ENCODE peak calls at places on chromosome 22, in six cellular contexts. One of them, this sample, is unnamed.

GRCh38 chr22:48495751-48496080 is 1332.0 kb downstream of the BRD1 start:
- DNase-seq in brain microvascular endothelial cell: no peak
- DNase-seq in A549: no peak
- DNase-seq in mesenchymal stem cell: no peak
- DNase-seq in ovary: no peak
- DNase-seq in kidney: no peak
- DNase-seq in this sample: no peak

GRCh38 chr22:16783930-16784354 is 41.3 kb downstream of the XKR3 start:
- DNase-seq in brain microvascular endothelial cell: no peak
- DNase-seq in A549: peak; percentile 17
- DNase-seq in ovary: no peak
- DNase-seq in kidney: no peak
- DNase-seq in mesenchymal stem cell: no peak
- DNase-seq in this sample: no peak

GRCh38 chr22:50010676-50011446 is 1.7 kb downstream of the IL17REL start:
- DNase-seq in mesenchymal stem cell: no peak
- DNase-seq in kidney: no peak
- DNase-seq in brain microvascular endothelial cell: no peak
- DNase-seq in A549: no peak
- DNase-seq in ovary: no peak
- DNase-seq in this sample: no peak

GRCh38 chr22:46803936-46804335 is 41.5 kb downstream of the TBC1D22A start:
- DNase-seq in kidney: peak; percentile 37
- DNase-seq in A549: no peak
- DNase-seq in brain microvascular endothelial cell: no peak
- DNase-seq in ovary: no peak
- DNase-seq in mesenchymal stem cell: no peak
- DNase-seq in this sample: no peak

GRCh38 chr22:17366830-17367229 is 2.4 kb upstream of the CECR2 start:
- DNase-seq in A549: peak; percentile 33
- DNase-seq in kidney: no peak
- DNase-seq in ovary: peak; percentile 10
- DNase-seq in brain microvascular endothelial cell: no peak
- DNase-seq in mesenchymal stem cell: no peak
- DNase-seq in this sample: no peak

GRCh38 chr22:17562906-17563870 is at the start of gene SLC25A18:
- DNase-seq in mesenchymal stem cell: peak; percentile 29
- DNase-seq in A549: no peak
- DNase-seq in ovary: peak; percentile 52
- DNase-seq in brain microvascular endothelial cell: no peak
- DNase-seq in kidney: peak; percentile 78
- DNase-seq in this sample: no peak

GRCh38 chr22:36323182-36323854 is 64.4 kb downstream of the MYH9 start:
- DNase-seq in ovary: no peak
- DNase-seq in mesenchymal stem cell: peak; percentile 71
- DNase-seq in A549: no peak
- DNase-seq in kidney: peak; percentile 92
- DNase-seq in brain microvascular endothelial cell: peak; percentile 33
- DNase-seq in this sample: no peak

GRCh38 chr22:36350751-36351594 is 36.8 kb downstream of the MYH9 start:
- DNase-seq in brain microvascular endothelial cell: no peak
- DNase-seq in ovary: peak; percentile 76
- DNase-seq in A549: peak; percentile 79
- DNase-seq in mesenchymal stem cell: peak; percentile 89
- DNase-seq in kidney: peak; percentile 81
- DNase-seq in this sample: no peak

GRCh38 chr22:29689872-29690213 is 30.0 kb upstream of the CABP7 start:
- DNase-seq in A549: peak; percentile 30
- DNase-seq in mesenchymal stem cell: peak; percentile 44
- DNase-seq in ovary: peak; percentile 39
- DNase-seq in brain microvascular endothelial cell: peak; percentile 22
- DNase-seq in kidney: no peak
- DNase-seq in this sample: no peak

GRCh38 chr22:37021710-37022482 is 2.4 kb downstream of the MPST start:
- DNase-seq in brain microvascular endothelial cell: no peak
- DNase-seq in ovary: no peak
- DNase-seq in A549: peak; percentile 55
- DNase-seq in kidney: peak; percentile 59
- DNase-seq in mesenchymal stem cell: peak; percentile 50
- DNase-seq in this sample: no peak

GRCh38 chr22:41833369-41834004 is 582 bp downstream of the SREBF2 start:
- DNase-seq in brain microvascular endothelial cell: no peak
- DNase-seq in ovary: peak; percentile 48
- DNase-seq in mesenchymal stem cell: peak; percentile 48
- DNase-seq in A549: peak; percentile 27
- DNase-seq in kidney: peak; percentile 86
- DNase-seq in this sample: no peak

GRCh38 chr22:49181431-49181830 is 646.2 kb downstream of the BRD1 start:
- DNase-seq in brain microvascular endothelial cell: no peak
- DNase-seq in ovary: no peak
- DNase-seq in A549: no peak
- DNase-seq in mesenchymal stem cell: no peak
- DNase-seq in kidney: no peak
- DNase-seq in this sample: no peak

GRCh38 chr22:47015589-47016178 is 253.2 kb downstream of the TBC1D22A start:
- DNase-seq in brain microvascular endothelial cell: no peak
- DNase-seq in kidney: no peak
- DNase-seq in mesenchymal stem cell: no peak
- DNase-seq in A549: no peak
- DNase-seq in ovary: no peak
- DNase-seq in this sample: no peak

GRCh38 chr22:30310881-30311771 is 15.6 kb downstream of the TBC1D10A start:
- DNase-seq in ovary: peak; percentile 88
- DNase-seq in kidney: peak; percentile 89
- DNase-seq in A549: no peak
- DNase-seq in mesenchymal stem cell: peak; percentile 58
- DNase-seq in brain microvascular endothelial cell: no peak
- DNase-seq in this sample: no peak

GRCh38 chr22:22771696-22772377 is 115.8 kb upstream of the IGLL5 start:
- DNase-seq in ovary: no peak
- DNase-seq in A549: no peak
- DNase-seq in kidney: peak; percentile 61
- DNase-seq in mesenchymal stem cell: no peak
- DNase-seq in brain microvascular endothelial cell: no peak
- DNase-seq in this sample: no peak
- H3K4me3 ChIP-seq in ovary: no peak overlapping the region
- H3K4me3 ChIP-seq in A549: no peak overlapping the region
- H3K4me3 ChIP-seq in kidney: no peak overlapping the region
- H3K4me3 ChIP-seq in mesenchymal stem cell: no peak overlapping the region
- H3K4me3 ChIP-seq in brain microvascular endothelial cell: no peak overlapping the region
- H3K4me3 ChIP-seq in this sample: no peak overlapping the region

GRCh38 chr22:19270873-19271272 is 20.6 kb downstream of the CLTCL1 start:
- DNase-seq in brain microvascular endothelial cell: no peak
- DNase-seq in mesenchymal stem cell: no peak
- DNase-seq in kidney: no peak
- DNase-seq in A549: no peak
- DNase-seq in ovary: no peak
- DNase-seq in this sample: no peak

GRCh38 chr22:19275513-19275912 is 16.0 kb downstream of the CLTCL1 start:
- DNase-seq in A549: no peak
- DNase-seq in brain microvascular endothelial cell: no peak
- DNase-seq in mesenchymal stem cell: no peak
- DNase-seq in kidney: no peak
- DNase-seq in ovary: no peak
- DNase-seq in this sample: no peak

GRCh38 chr22:19271856-19272535 is 19.5 kb downstream of the CLTCL1 start:
- DNase-seq in brain microvascular endothelial cell: peak; percentile 3
- DNase-seq in kidney: no peak
- DNase-seq in A549: peak; percentile 90
- DNase-seq in ovary: no peak
- DNase-seq in mesenchymal stem cell: peak; percentile 12
- DNase-seq in this sample: no peak

GRCh38 chr22:19275104-19275503 is 16.4 kb downstream of the CLTCL1 start:
- DNase-seq in ovary: no peak
- DNase-seq in brain microvascular endothelial cell: no peak
- DNase-seq in A549: no peak
- DNase-seq in kidney: no peak
- DNase-seq in mesenchymal stem cell: no peak
- DNase-seq in this sample: no peak

DNA sequence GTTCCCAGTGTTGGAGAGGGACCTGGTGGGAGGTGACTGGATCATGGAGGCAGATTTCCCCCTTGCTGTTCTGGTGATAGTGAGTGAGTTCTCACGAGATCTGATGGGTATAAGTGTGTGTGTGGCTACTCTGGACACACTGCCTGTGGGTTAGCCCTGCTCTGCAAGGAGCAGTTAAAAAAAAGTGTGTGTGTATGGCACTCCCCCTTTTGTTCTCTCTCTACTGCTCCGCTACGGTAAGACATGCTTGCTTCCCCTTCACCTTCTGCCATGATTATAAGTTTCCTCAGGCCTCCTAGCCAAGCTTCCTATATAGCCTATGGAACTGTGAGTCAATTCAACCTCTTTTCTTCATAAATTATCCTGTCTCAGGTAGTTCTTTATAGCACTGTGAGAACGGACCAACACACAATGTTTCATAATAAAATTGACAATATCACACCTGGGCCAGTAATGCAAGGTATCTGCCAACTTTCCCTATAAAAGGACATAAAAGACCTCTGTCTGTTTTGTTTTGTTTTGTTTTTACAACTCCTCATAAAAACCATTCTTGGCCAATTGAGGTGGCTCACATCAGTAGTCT is 20.2 kb downstream of the CLTCL1 start:
- DNase-seq in A549: no peak
- DNase-seq in kidney: no peak
- DNase-seq in ovary: no peak
- DNase-seq in mesenchymal stem cell: no peak
- DNase-seq in brain microvascular endothelial cell: no peak
- DNase-seq in this sample: no peak
- H3K27ac ChIP-seq in A549: peak overlapping the region; percentile 86
- H3K27ac ChIP-seq in kidney: no peak overlapping the region
- H3K27ac ChIP-seq in ovary: no peak overlapping the region
- H3K27ac ChIP-seq in mesenchymal stem cell: no peak overlapping the region
- H3K27ac ChIP-seq in brain microvascular endothelial cell: no peak overlapping the region
- H3K27ac ChIP-seq in this sample: peak overlapping the region; percentile 36

DNA sequence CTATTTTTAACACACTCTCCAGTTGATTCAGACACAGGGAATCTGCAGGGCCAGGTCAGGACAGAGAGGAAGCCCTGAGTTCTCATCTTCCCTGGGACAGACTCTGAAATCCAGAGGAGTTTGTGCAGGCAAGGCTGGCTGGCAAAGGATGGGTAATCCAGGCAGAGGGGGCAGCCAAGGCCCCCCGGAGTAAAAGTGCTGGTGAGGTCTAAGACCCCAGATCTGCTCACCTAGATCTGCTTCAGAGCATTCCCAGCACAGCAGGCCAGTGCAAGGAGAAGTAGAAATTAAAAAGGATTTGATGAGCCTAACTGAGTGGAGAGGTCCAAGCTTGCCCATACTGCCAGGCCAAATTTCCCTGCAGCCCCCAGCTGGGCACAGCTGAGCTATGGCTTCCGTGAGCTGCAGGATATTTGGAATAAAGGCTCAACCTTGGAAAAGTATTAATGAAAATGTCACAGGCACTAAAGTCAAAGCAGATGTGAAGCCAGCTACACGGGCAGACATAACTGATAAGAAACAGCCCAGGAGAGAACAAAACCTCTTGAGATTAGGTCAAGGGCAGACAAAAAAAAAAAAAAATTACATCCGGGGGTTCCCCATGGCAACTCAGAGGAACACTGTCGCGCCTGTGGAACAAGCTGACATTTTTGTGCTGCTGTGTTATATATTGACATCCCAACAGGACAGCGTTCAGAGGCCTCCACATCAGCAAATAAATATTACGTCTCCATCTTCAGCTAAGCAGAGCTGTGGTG is 40.9 kb upstream of the MN1 start:
- DNase-seq in mesenchymal stem cell: peak; percentile 20
- DNase-seq in brain microvascular endothelial cell: no peak
- DNase-seq in kidney: no peak
- DNase-seq in A549: no peak
- DNase-seq in ovary: no peak
- DNase-seq in this sample: no peak
- H3K4me3 ChIP-seq in mesenchymal stem cell: peak overlapping the region; percentile 31
- H3K4me3 ChIP-seq in brain microvascular endothelial cell: no peak overlapping the region
- H3K4me3 ChIP-seq in kidney: no peak overlapping the region
- H3K4me3 ChIP-seq in A549: no peak overlapping the region
- H3K4me3 ChIP-seq in ovary: no peak overlapping the region
- H3K4me3 ChIP-seq in this sample: no peak overlapping the region

DNA sequence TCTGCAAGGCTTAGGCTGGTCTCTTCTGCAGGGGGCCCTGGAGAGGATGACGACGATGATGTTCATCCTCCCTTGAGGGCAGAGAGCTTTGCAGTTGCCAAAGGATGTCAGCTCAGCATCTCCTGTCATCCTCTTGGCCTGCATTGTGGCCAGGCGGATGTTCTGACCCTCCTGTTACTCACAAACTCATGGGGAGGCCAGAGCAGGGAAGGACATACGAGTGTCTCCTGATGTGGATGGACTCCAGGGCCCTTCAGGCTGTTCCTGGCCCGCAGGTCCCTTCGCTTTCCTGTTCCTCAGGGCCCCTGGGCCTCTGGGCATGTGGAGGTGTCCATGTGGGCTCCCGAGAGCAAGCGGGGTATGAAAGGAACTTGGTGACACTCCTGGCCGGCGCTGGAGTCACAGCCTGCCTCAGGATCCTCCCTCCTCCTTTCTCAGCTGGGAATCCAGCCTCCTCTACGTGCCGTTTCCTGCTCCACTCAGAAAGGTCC is 8.5 kb downstream of the ADORA2A start:
- DNase-seq in brain microvascular endothelial cell: peak; percentile 27
- DNase-seq in kidney: peak; percentile 79
- DNase-seq in A549: no peak
- DNase-seq in ovary: no peak
- DNase-seq in mesenchymal stem cell: no peak
- DNase-seq in this sample: no peak
- H3K27ac ChIP-seq in brain microvascular endothelial cell: no peak overlapping the region
- H3K27ac ChIP-seq in kidney: peak overlapping the region; percentile 66
- H3K27ac ChIP-seq in A549: no peak overlapping the region
- H3K27ac ChIP-seq in ovary: no peak overlapping the region
- H3K27ac ChIP-seq in mesenchymal stem cell: no peak overlapping the region
- H3K27ac ChIP-seq in this sample: no peak overlapping the region

GRCh38 chr22:45604239-45604711 is 67.4 kb upstream of the ATXN10 start:
- DNase-seq in brain microvascular endothelial cell: peak; percentile 33
- DNase-seq in ovary: no peak
- DNase-seq in kidney: peak; percentile 24
- DNase-seq in A549: peak; percentile 94
- DNase-seq in mesenchymal stem cell: no peak
- DNase-seq in this sample: no peak
- H3K4me3 ChIP-seq in brain microvascular endothelial cell: no peak overlapping the region
- H3K4me3 ChIP-seq in ovary: no peak overlapping the region
- H3K4me3 ChIP-seq in kidney: no peak overlapping the region
- H3K4me3 ChIP-seq in A549: peak overlapping the region; percentile 8
- H3K4me3 ChIP-seq in mesenchymal stem cell: no peak overlapping the region
- H3K4me3 ChIP-seq in this sample: no peak overlapping the region